ENCODE peak calls at places on chromosomes 12 and 14, in seven cellular contexts. Z is uterus; T is gastrocnemius medialis; S is kidney; M is fibroblast of lung; B is CD4-positive, alpha-beta memory T cell; U is lung. D is an unnamed sample.

GRCh38 chr14:74038015-74038859 is 19.1 kb downstream of the BBOF1 start:
- DNase-seq in T (no peak), B (no peak), M (peak; percentile 76), Z (no peak), S (no peak), U (no peak), D (no peak)

GRCh38 chr12:45407188-45407850 is 191.4 kb downstream of the ANO6 start:
- DNase-seq in M (peak; percentile 58), Z (peak; percentile 50), S (no peak), B (no peak), U (peak; percentile 45), T (peak; percentile 63), D (no peak)

GRCh38 chr14:104561124-104561531 is 18.4 kb upstream of the C14orf180 start:
- DNase-seq in B (no peak), T (no peak), Z (no peak), M (no peak), U (no peak), S (peak; percentile 75), D (no peak)

GRCh38 chr14:103103461-103104388 is 9.2 kb downstream of the EXOC3L4 start:
- DNase-seq in B (no peak), M (peak; percentile 73), U (no peak), Z (no peak), S (peak; percentile 91), T (no peak), D (no peak)

GRCh38 chr12:131379758-131380157 is 331.1 kb upstream of the SFSWAP start:
- DNase-seq in Z (no peak), T (no peak), B (no peak), S (no peak), U (no peak), M (no peak), D (no peak)

GRCh38 chr12:9798008-9798619 is 29.2 kb upstream of the KLRF1 start:
- DNase-seq in S (no peak), U (peak; percentile 69), T (no peak), Z (no peak), B (peak; percentile 79), M (peak; percentile 61), D (peak; percentile 7)

GRCh38 chr12:55847033-55847432 is 4.3 kb upstream of the MMP19 start:
- DNase-seq in T (no peak), M (peak; percentile 72), B (no peak), U (no peak), Z (peak; percentile 61), S (no peak), D (no peak)

GRCh38 chr12:12715128-12715458 is 2.1 kb upstream of the CDKN1B start:
- DNase-seq in T (no peak), M (no peak), S (no peak), B (no peak), U (no peak), Z (no peak), D (no peak)

GRCh38 chr14:100687386-100687785 is 39.3 kb upstream of the DLK1 start:
- DNase-seq in T (no peak), M (no peak), U (no peak), Z (no peak), S (no peak), B (no peak), D (no peak)

GRCh38 chr12:23464241-23464812 is 485.1 kb downstream of the SOX5 start:
- DNase-seq in B (no peak), S (peak; percentile 16), U (no peak), Z (no peak), M (no peak), T (no peak), D (no peak)

GRCh38 chr14:101025131-101025530 is 121.6 kb upstream of the RTL1 start:
- DNase-seq in S (peak; percentile 20), Z (peak; percentile 5), B (no peak), M (no peak), U (no peak), T (no peak), D (peak; percentile 1)

GRCh38 chr14:54450535-54450934 is 9.4 kb upstream of the CNIH1 start:
- DNase-seq in S (no peak), U (no peak), Z (peak; percentile 53), M (peak; percentile 72), B (no peak), T (no peak), D (no peak)

GRCh38 chr14:105314287-105315185 is at the start of gene PACS2:
- DNase-seq in M (peak; percentile 83), Z (peak; percentile 58), U (peak; percentile 52), T (peak; percentile 46), S (peak; percentile 91), B (peak; percentile 61), D (peak; percentile 38)

GRCh38 chr14:96345669-96346068 is 17.5 kb downstream of the ATG2B start:
- DNase-seq in B (no peak), T (no peak), Z (no peak), U (no peak), S (no peak), M (no peak), D (no peak)

GRCh38 chr12:68334136-68334535 is 2.0 kb upstream of the MDM1 start:
- DNase-seq in U (no peak), S (no peak), Z (no peak), T (no peak), M (no peak), B (no peak), D (no peak)

GRCh38 chr14:95562892-95563685 is 28.2 kb downstream of the GLRX5 start:
- DNase-seq in S (no peak), B (no peak), T (no peak), Z (no peak), M (peak; percentile 34), U (peak; percentile 65), D (no peak)

GRCh38 chr12:93679308-93679933 is 2.2 kb downstream of the CRADD start:
- DNase-seq in T (peak; percentile 87), S (no peak), Z (no peak), B (no peak), M (no peak), U (no peak), D (no peak)

GRCh38 chr12:114339626-114340025 is 66.3 kb downstream of the TBX5 start:
- DNase-seq in S (no peak), U (no peak), B (no peak), M (peak; percentile 83), Z (no peak), T (no peak), D (no peak)

GRCh38 chr12:109053382-109054123 is 1.2 kb downstream of the USP30 start:
- DNase-seq in M (peak; percentile 1), T (no peak), B (peak; percentile 64), Z (no peak), U (no peak), S (no peak), D (no peak)

GRCh38 chr14:52829527-52829926 is 38.1 kb upstream of the GNPNAT1 start:
- DNase-seq in B (no peak), T (no peak), S (no peak), Z (no peak), U (no peak), M (no peak), D (no peak)

GRCh38 chr12:54700301-54700700 is 52.1 kb upstream of the DCD start:
- DNase-seq in T (no peak), U (no peak), B (no peak), M (no peak), Z (no peak), S (no peak), D (no peak)

DNA sequence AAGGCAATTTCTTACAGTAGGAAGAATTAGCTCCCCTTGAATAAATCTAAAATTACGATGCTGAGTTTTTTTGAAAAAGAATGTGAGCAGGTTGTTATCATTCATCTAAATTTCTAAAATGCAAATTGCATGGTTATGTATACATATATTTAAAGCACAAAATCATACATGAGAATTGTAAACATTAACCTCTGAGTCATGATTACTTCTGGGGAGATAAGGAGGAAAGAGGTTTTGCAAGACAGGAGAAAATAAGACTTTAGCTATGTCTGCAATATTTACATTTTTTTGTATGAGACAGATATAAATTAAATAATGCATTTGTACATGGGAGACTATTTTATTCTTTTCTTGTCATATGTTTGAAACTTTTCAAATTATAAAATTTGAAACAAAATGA is 72.2 kb downstream of the TSPAN8 start:
- DNase-seq in S (no peak), T (no peak), B (no peak), Z (no peak), M (peak; percentile 61), U (no peak), D (no peak)
- H3K27ac ChIP-seq in S (no peak overlapping the region), T (no peak overlapping the region), B (no peak overlapping the region), Z (no peak overlapping the region), M (no peak overlapping the region), U (no peak overlapping the region), D (no peak overlapping the region)

DNA sequence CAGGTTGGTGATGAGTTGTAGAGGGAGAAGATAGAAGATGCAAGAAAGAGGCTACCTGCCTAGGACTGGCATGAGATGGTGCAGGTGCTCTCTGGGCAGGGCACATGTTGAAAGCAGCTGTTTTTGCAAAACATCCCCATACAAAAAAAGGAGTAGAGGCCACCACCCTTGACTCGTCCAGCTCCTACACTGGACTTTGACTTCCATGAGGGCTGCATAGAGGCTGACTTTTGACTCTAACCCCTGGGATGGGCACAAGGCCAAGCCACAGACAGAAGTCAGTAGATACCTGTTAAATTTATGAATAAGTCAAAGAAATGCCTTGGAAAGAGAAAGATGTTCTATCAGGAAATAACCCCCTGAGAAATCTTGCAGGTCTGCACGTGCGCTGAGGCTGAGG is 1139.1 kb upstream of the TMEM132C start:
- DNase-seq in S (no peak), Z (no peak), U (no peak), T (no peak), M (no peak), B (no peak), D (no peak)
- H3K27ac ChIP-seq in S (no peak overlapping the region), Z (no peak overlapping the region), U (no peak overlapping the region), T (no peak overlapping the region), M (no peak overlapping the region), B (no peak overlapping the region), D (no peak overlapping the region)

GRCh38 chr12:95733156-95733825 is 57.3 kb downstream of the NTN4 start:
- DNase-seq in Z (no peak), U (no peak), S (no peak), T (no peak), B (no peak), M (peak; percentile 92), D (no peak)
- H3K27ac ChIP-seq in Z (peak overlapping the region; percentile 44), U (no peak overlapping the region), S (peak overlapping the region; percentile 61), T (peak overlapping the region; percentile 54), B (no peak overlapping the region), M (no peak overlapping the region), D (peak overlapping the region; percentile 72)

DNA sequence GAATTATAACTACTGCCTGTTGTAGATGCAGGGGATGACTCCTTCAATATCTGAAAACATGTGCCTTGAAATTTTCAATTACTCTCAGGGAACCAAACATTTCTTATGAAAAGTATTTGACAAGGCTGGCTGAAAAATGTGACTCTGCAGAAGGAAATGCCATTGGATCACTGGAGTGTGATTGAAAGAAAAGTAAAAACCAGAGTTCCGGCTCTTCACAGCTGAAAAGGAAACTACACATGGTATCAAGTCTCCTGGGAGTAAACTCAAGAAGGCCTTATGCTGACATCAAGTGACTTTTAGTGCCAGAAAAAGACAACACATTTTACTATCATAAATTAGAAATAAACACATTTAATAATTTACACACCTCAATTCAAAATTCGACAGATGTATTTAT is 693.0 kb downstream of the LRFN5 start:
- DNase-seq in M (no peak), U (no peak), B (no peak), T (no peak), Z (no peak), S (no peak), D (no peak)
- H3K27ac ChIP-seq in M (no peak overlapping the region), U (no peak overlapping the region), B (no peak overlapping the region), T (no peak overlapping the region), Z (no peak overlapping the region), S (no peak overlapping the region), D (no peak overlapping the region)

D was measured in tibial nerve.